ENCODE peak calls at places on chromosomes 1 and 21, in four cellular contexts. G, W, A and O are unnamed samples.
A peak's percentile ranks its signal among the peaks of the same experiment; 100 is the strongest.

GRCh38 chr1:117117697-117118096 is 3.9 kb downstream of the TRIM45 start:
- DNase-seq in G (no peak), W (no peak), A (no peak), O (no peak)

GRCh38 chr1:63537940-63538339 is 14.6 kb downstream of the EFCAB7 start:
- DNase-seq in A (no peak), G (no peak), W (no peak), O (no peak)

GRCh38 chr1:46622341-46622740 is 5.7 kb upstream of the MOB3C start:
- DNase-seq in A (no peak), G (no peak), W (no peak), O (no peak)

GRCh38 chr1:212481438-212481767 is 48.7 kb downstream of the NENF start:
- DNase-seq in W (no peak), G (no peak), A (no peak), O (no peak)

GRCh38 chr1:237789619-237790018 is 101.1 kb downstream of the ZP4 start:
- DNase-seq in G (no peak), A (no peak), W (no peak), O (no peak)

GRCh38 chr1:117702654-117703053 is 96.8 kb downstream of the TENT5C start:
- DNase-seq in W (no peak), G (no peak), A (no peak), O (no peak)

GRCh38 chr21:41112740-41113692 is 54.9 kb upstream of the BACE2 start:
- DNase-seq in A (no peak), G (no peak), W (no peak), O (no peak)

GRCh38 chr1:230861489-230861888 is 6.8 kb downstream of the C1orf198 start:
- DNase-seq in A (no peak), G (no peak), W (no peak), O (no peak)

GRCh38 chr21:37220433-37220980 is 46.6 kb downstream of the VPS26C start:
- DNase-seq in G (no peak), W (peak; percentile 41), A (peak; percentile 38), O (no peak)

GRCh38 chr1:23800396-23801337 is at the start of gene GALE:
- DNase-seq in G (peak; percentile 93), W (peak; percentile 97), A (peak; percentile 76), O (peak; percentile 94)

GRCh38 chr1:27300341-27301051 is 21.5 kb upstream of the TMEM222 start:
- DNase-seq in A (no peak), W (peak; percentile 79), G (peak; percentile 74), O (peak; percentile 72)

GRCh38 chr1:43789604-43790288 is 82.4 kb downstream of the ST3GAL3 start:
- DNase-seq in A (no peak), G (no peak), W (no peak), O (no peak)

GRCh38 chr1:1255627-1256026 is 9.1 kb upstream of the C1QTNF12 start:
- DNase-seq in G (no peak), A (no peak), W (no peak), O (no peak)

GRCh38 chr21:38770660-38771059 is 35.1 kb upstream of the ETS2 start:
- DNase-seq in W (no peak), G (no peak), A (peak; percentile 77), O (no peak)